ENCODE peak calls at places on chromosome 2, in five cellular contexts. One of them, this sample, is unnamed.

GRCh38 chr2:206700141-206700540 is 18.1 kb downstream of the DYTN start:
- DNase-seq in neural crest cell: no peak
- DNase-seq in neural progenitor cell: no peak
- DNase-seq in cardiac muscle cell: peak; percentile 18
- DNase-seq in endothelial cell: peak; percentile 11
- DNase-seq in this sample: no peak

GRCh38 chr2:73685770-73686438 is 43.7 kb upstream of the NAT8 start:
- DNase-seq in neural crest cell: no peak
- DNase-seq in neural progenitor cell: no peak
- DNase-seq in cardiac muscle cell: no peak
- DNase-seq in endothelial cell: no peak
- DNase-seq in this sample: no peak

GRCh38 chr2:42931818-42932195 is 139.4 kb upstream of the HAAO start:
- DNase-seq in neural crest cell: no peak
- DNase-seq in neural progenitor cell: no peak
- DNase-seq in cardiac muscle cell: no peak
- DNase-seq in endothelial cell: no peak
- DNase-seq in this sample: no peak

GRCh38 chr2:109402180-109402579 is 211.6 kb downstream of the SEPTIN10 start:
- DNase-seq in neural crest cell: no peak
- DNase-seq in neural progenitor cell: no peak
- DNase-seq in cardiac muscle cell: no peak
- DNase-seq in endothelial cell: no peak
- DNase-seq in this sample: no peak

GRCh38 chr2:112583497-112584133 is 794 bp upstream of the CHCHD5 start:
- DNase-seq in neural crest cell: no peak
- DNase-seq in neural progenitor cell: peak; percentile 11
- DNase-seq in cardiac muscle cell: peak; percentile 21
- DNase-seq in endothelial cell: no peak
- DNase-seq in this sample: no peak

GRCh38 chr2:172734711-172735645 is 667 bp upstream of the RAPGEF4 start:
- DNase-seq in neural crest cell: no peak
- DNase-seq in neural progenitor cell: peak; percentile 18
- DNase-seq in cardiac muscle cell: peak; percentile 14
- DNase-seq in endothelial cell: no peak
- DNase-seq in this sample: no peak

GRCh38 chr2:8608411-8608954 is 73.4 kb upstream of the ID2 start:
- DNase-seq in neural crest cell: no peak
- DNase-seq in neural progenitor cell: no peak
- DNase-seq in cardiac muscle cell: no peak
- DNase-seq in endothelial cell: no peak
- DNase-seq in this sample: no peak

GRCh38 chr2:225465827-225466226 is 66.3 kb downstream of the NYAP2 start:
- DNase-seq in neural crest cell: no peak
- DNase-seq in neural progenitor cell: peak; percentile 42
- DNase-seq in cardiac muscle cell: no peak
- DNase-seq in endothelial cell: no peak
- DNase-seq in this sample: peak; percentile 57

GRCh38 chr2:88540346-88540745 is 86.9 kb downstream of the EIF2AK3 start:
- DNase-seq in neural crest cell: no peak
- DNase-seq in neural progenitor cell: no peak
- DNase-seq in cardiac muscle cell: peak; percentile 54
- DNase-seq in endothelial cell: no peak
- DNase-seq in this sample: no peak

GRCh38 chr2:30777662-30778505 is 29.4 kb downstream of the CAPN13 start:
- DNase-seq in neural crest cell: no peak
- DNase-seq in neural progenitor cell: no peak
- DNase-seq in cardiac muscle cell: no peak
- DNase-seq in endothelial cell: no peak
- DNase-seq in this sample: no peak

GRCh38 chr2:175025946-175026345 is 20.8 kb upstream of the CHN1 start:
- DNase-seq in neural crest cell: no peak
- DNase-seq in neural progenitor cell: no peak
- DNase-seq in cardiac muscle cell: no peak
- DNase-seq in endothelial cell: no peak
- DNase-seq in this sample: no peak

GRCh38 chr2:125408839-125409502 is 1247.0 kb upstream of the GYPC start:
- DNase-seq in neural crest cell: no peak
- DNase-seq in neural progenitor cell: no peak
- DNase-seq in cardiac muscle cell: no peak
- DNase-seq in endothelial cell: no peak
- DNase-seq in this sample: no peak

GRCh38 chr2:100011272-100011711 is 131.1 kb downstream of the AFF3 start:
- DNase-seq in neural crest cell: no peak
- DNase-seq in neural progenitor cell: no peak
- DNase-seq in cardiac muscle cell: peak; percentile 35
- DNase-seq in endothelial cell: no peak
- DNase-seq in this sample: no peak

GRCh38 chr2:158816797-158817196 is 21.7 kb downstream of the DAPL1 start:
- DNase-seq in neural crest cell: no peak
- DNase-seq in neural progenitor cell: no peak
- DNase-seq in cardiac muscle cell: no peak
- DNase-seq in endothelial cell: no peak
- DNase-seq in this sample: no peak

GRCh38 chr2:172806426-172807008 is 70.9 kb downstream of the RAPGEF4 start:
- DNase-seq in neural crest cell: no peak
- DNase-seq in neural progenitor cell: peak; percentile 54
- DNase-seq in cardiac muscle cell: peak; percentile 76
- DNase-seq in endothelial cell: no peak
- DNase-seq in this sample: no peak

GRCh38 chr2:55839182-55839819 is 84.3 kb downstream of the EFEMP1 start:
- DNase-seq in neural crest cell: no peak
- DNase-seq in neural progenitor cell: peak; percentile 17
- DNase-seq in cardiac muscle cell: peak; percentile 50
- DNase-seq in endothelial cell: no peak
- DNase-seq in this sample: peak; percentile 8

GRCh38 chr2:31079665-31080064 is 58.6 kb downstream of the GALNT14 start:
- DNase-seq in neural crest cell: peak; percentile 35
- DNase-seq in neural progenitor cell: peak; percentile 72
- DNase-seq in cardiac muscle cell: no peak
- DNase-seq in endothelial cell: peak; percentile 55
- DNase-seq in this sample: peak; percentile 77

GRCh38 chr2:54497738-54498680 is 41.9 kb downstream of the SPTBN1 start:
- DNase-seq in neural crest cell: no peak
- DNase-seq in neural progenitor cell: peak; percentile 35
- DNase-seq in cardiac muscle cell: peak; percentile 61
- DNase-seq in endothelial cell: peak; percentile 47
- DNase-seq in this sample: peak; percentile 29

GRCh38 chr2:172178035-172178434 is 75.3 kb upstream of the DLX2 start:
- DNase-seq in neural crest cell: no peak
- DNase-seq in neural progenitor cell: no peak
- DNase-seq in cardiac muscle cell: no peak
- DNase-seq in endothelial cell: no peak
- DNase-seq in this sample: no peak

GRCh38 chr2:12044857-12045256 is 298.4 kb downstream of the LPIN1 start:
- DNase-seq in neural crest cell: no peak
- DNase-seq in neural progenitor cell: no peak
- DNase-seq in cardiac muscle cell: no peak
- DNase-seq in endothelial cell: no peak
- DNase-seq in this sample: no peak
- TF ChIP-seq CTCF in neural crest cell: no peak
- TF ChIP-seq CTCF in neural progenitor cell: no peak
- TF ChIP-seq CTCF in cardiac muscle cell: no peak
- TF ChIP-seq CTCF in endothelial cell: no peak
- TF ChIP-seq CTCF in this sample: no peak

GRCh38 chr2:120686511-120687168 is 49.0 kb upstream of the GLI2 start:
- DNase-seq in neural crest cell: no peak
- DNase-seq in neural progenitor cell: no peak
- DNase-seq in cardiac muscle cell: no peak
- DNase-seq in endothelial cell: no peak
- DNase-seq in this sample: peak; percentile 53
- TF ChIP-seq CTCF in neural crest cell: peak; percentile 54
- TF ChIP-seq CTCF in neural progenitor cell: peak; percentile 54
- TF ChIP-seq CTCF in cardiac muscle cell: peak; percentile 33
- TF ChIP-seq CTCF in endothelial cell: peak; percentile 89
- TF ChIP-seq CTCF in this sample: peak; percentile 63

GRCh38 chr2:84905181-84906107 is at the start of gene TMSB10:
- DNase-seq in neural crest cell: peak; percentile 83
- DNase-seq in neural progenitor cell: peak; percentile 85
- DNase-seq in cardiac muscle cell: peak; percentile 89
- DNase-seq in endothelial cell: peak; percentile 92
- DNase-seq in this sample: peak; percentile 65
- TF ChIP-seq CTCF in neural crest cell: no peak
- TF ChIP-seq CTCF in neural progenitor cell: no peak
- TF ChIP-seq CTCF in cardiac muscle cell: no peak
- TF ChIP-seq CTCF in endothelial cell: no peak
- TF ChIP-seq CTCF in this sample: no peak

GRCh38 chr2:241860184-241861078 is 1.7 kb upstream of the PDCD1 start:
- DNase-seq in neural crest cell: no peak
- DNase-seq in neural progenitor cell: no peak
- DNase-seq in cardiac muscle cell: no peak
- DNase-seq in endothelial cell: no peak
- DNase-seq in this sample: no peak
- TF ChIP-seq CTCF in neural crest cell: no peak
- TF ChIP-seq CTCF in neural progenitor cell: no peak
- TF ChIP-seq CTCF in cardiac muscle cell: no peak
- TF ChIP-seq CTCF in endothelial cell: no peak
- TF ChIP-seq CTCF in this sample: no peak

GRCh38 chr2:10079192-10079930 is 850 bp downstream of the CYS1 start:
- DNase-seq in neural crest cell: no peak
- DNase-seq in neural progenitor cell: peak; percentile 65
- DNase-seq in cardiac muscle cell: peak; percentile 81
- DNase-seq in endothelial cell: peak; percentile 53
- DNase-seq in this sample: peak; percentile 36

GRCh38 chr2:10078704-10079191 is 1.5 kb downstream of the CYS1 start:
- DNase-seq in neural crest cell: no peak
- DNase-seq in neural progenitor cell: no peak
- DNase-seq in cardiac muscle cell: peak; percentile 16
- DNase-seq in endothelial cell: no peak
- DNase-seq in this sample: no peak

GRCh38 chr2:10078001-10078400 is 2.2 kb downstream of the CYS1 start:
- DNase-seq in neural crest cell: no peak
- DNase-seq in neural progenitor cell: no peak
- DNase-seq in cardiac muscle cell: no peak
- DNase-seq in endothelial cell: no peak
- DNase-seq in this sample: no peak

GRCh38 chr2:10080536-10081304 is 509 bp upstream of the CYS1 start:
- DNase-seq in neural crest cell: no peak
- DNase-seq in neural progenitor cell: peak; percentile 62
- DNase-seq in cardiac muscle cell: no peak
- DNase-seq in endothelial cell: peak; percentile 36
- DNase-seq in this sample: peak; percentile 33

GRCh38 chr2:10079931-10080535 is at the start of gene CYS1:
- DNase-seq in neural crest cell: peak; percentile 26
- DNase-seq in neural progenitor cell: peak; percentile 76
- DNase-seq in cardiac muscle cell: peak; percentile 15
- DNase-seq in endothelial cell: peak; percentile 74
- DNase-seq in this sample: peak; percentile 61
- TF ChIP-seq CTCF in neural crest cell: peak; percentile 15
- TF ChIP-seq CTCF in neural progenitor cell: no peak
- TF ChIP-seq CTCF in cardiac muscle cell: no peak
- TF ChIP-seq CTCF in endothelial cell: no peak
- TF ChIP-seq CTCF in this sample: peak; percentile 36

GRCh38 chr2:39730276-39730675 is 48.8 kb downstream of the THUMPD2 start:
- DNase-seq in neural crest cell: no peak
- DNase-seq in neural progenitor cell: no peak
- DNase-seq in cardiac muscle cell: no peak
- DNase-seq in endothelial cell: no peak
- DNase-seq in this sample: no peak

GRCh38 chr2:39728941-39729351 is 50.1 kb downstream of the THUMPD2 start:
- DNase-seq in neural crest cell: peak; percentile 28
- DNase-seq in neural progenitor cell: peak; percentile 70
- DNase-seq in cardiac muscle cell: peak; percentile 60
- DNase-seq in endothelial cell: peak; percentile 48
- DNase-seq in this sample: peak; percentile 63

GRCh38 chr2:39731546-39731945 is 47.5 kb downstream of the THUMPD2 start:
- DNase-seq in neural crest cell: no peak
- DNase-seq in neural progenitor cell: no peak
- DNase-seq in cardiac muscle cell: no peak
- DNase-seq in endothelial cell: no peak
- DNase-seq in this sample: no peak

GRCh38 chr2:39732492-39732891 is 46.6 kb downstream of the THUMPD2 start:
- DNase-seq in neural crest cell: no peak
- DNase-seq in neural progenitor cell: no peak
- DNase-seq in cardiac muscle cell: peak; percentile 30
- DNase-seq in endothelial cell: no peak
- DNase-seq in this sample: no peak

DNA sequence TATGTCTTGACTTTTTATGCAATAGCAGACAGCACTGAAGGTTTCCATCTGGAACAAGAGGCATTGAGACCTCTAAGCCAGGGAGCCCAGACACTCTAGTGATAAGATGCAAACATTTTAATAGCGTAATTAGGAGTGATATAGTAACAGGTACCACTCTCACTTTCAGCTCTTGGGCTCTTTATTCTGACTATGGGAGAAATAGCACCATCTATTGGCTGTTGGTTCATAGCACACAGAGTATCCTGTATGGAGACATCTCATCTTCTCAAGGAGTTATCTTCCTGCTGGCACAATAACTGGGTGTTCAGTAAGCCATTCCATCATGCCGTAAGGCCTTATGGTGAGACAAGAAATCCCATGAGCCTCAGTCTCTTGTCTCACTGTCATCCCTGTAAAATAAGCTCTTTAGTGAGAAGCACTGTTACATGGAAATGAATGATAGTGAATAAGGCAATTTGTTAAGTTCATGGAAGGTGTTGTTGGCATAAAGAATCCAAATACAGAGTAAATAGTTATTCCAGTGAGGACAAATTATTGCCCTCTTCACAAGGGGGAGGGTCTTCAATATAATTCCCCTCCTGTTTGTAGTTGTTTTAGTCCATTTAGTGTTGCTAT is 48.3 kb downstream of the THUMPD2 start:
- DNase-seq in neural crest cell: no peak
- DNase-seq in neural progenitor cell: peak; percentile 39
- DNase-seq in cardiac muscle cell: peak; percentile 49
- DNase-seq in endothelial cell: peak; percentile 10
- DNase-seq in this sample: no peak
- TF ChIP-seq CTCF in neural crest cell: peak; percentile 62
- TF ChIP-seq CTCF in neural progenitor cell: peak; percentile 66
- TF ChIP-seq CTCF in cardiac muscle cell: peak; percentile 70
- TF ChIP-seq CTCF in endothelial cell: peak; percentile 52
- TF ChIP-seq CTCF in this sample: no peak

GRCh38 chr2:238518127-238518827 is 91.5 kb downstream of the ASB1 start:
- DNase-seq in neural crest cell: no peak
- DNase-seq in neural progenitor cell: no peak
- DNase-seq in cardiac muscle cell: no peak
- DNase-seq in endothelial cell: no peak
- DNase-seq in this sample: no peak
- TF ChIP-seq CTCF in neural crest cell: no peak
- TF ChIP-seq CTCF in neural progenitor cell: no peak
- TF ChIP-seq CTCF in cardiac muscle cell: no peak
- TF ChIP-seq CTCF in endothelial cell: no peak
- TF ChIP-seq CTCF in this sample: no peak